ENCODE peak calls at places on chromosomes 7 and 10, in eight cellular contexts. Y is upper lobe of right lung, R is pancreas, O is gastrocnemius medialis, S is PC-3, G is AG10803, M is colonic mucosa, Z is AG09319. A is an unnamed sample.

GRCh38 chr10:62779487-62780248 is 24.9 kb upstream of the ADO start:
- DNase-seq in Y (no peak), R (no peak), O (no peak), S (peak; percentile 92), G (peak; percentile 29), M (peak; percentile 27), Z (no peak), A (peak; percentile 70)

GRCh38 chr10:71716406-71716805 is 3.2 kb downstream of the C10orf105 start:
- DNase-seq in Y (no peak), R (no peak), O (no peak), S (no peak), G (no peak), M (no peak), Z (no peak), A (no peak)

GRCh38 chr10:77564781-77565589 is 72.6 kb downstream of the KCNMA1 start:
- DNase-seq in Y (no peak), R (no peak), O (no peak), S (peak; percentile 41), G (peak; percentile 75), M (no peak), Z (peak; percentile 40), A (no peak)

GRCh38 chr7:143913945-143914615 is 12.1 kb upstream of the TCAF1 start:
- DNase-seq in Y (no peak), R (no peak), O (no peak), S (no peak), G (no peak), M (no peak), Z (no peak), A (no peak)

GRCh38 chr7:78912781-78913180 is 540.7 kb downstream of the MAGI2 start:
- DNase-seq in Y (no peak), R (no peak), O (no peak), S (peak; percentile 29), G (peak; percentile 16), M (no peak), Z (no peak), A (no peak)

GRCh38 chr7:1505731-1506550 is 1.8 kb upstream of the INTS1 start:
- DNase-seq in Y (peak; percentile 74), R (peak; percentile 58), O (no peak), S (peak; percentile 11), G (no peak), M (peak; percentile 40), Z (no peak), A (peak; percentile 64)

GRCh38 chr10:116470768-116471415 is 43.2 kb downstream of the PNLIPRP3 start:
- DNase-seq in Y (no peak), R (peak; percentile 64), O (no peak), S (peak; percentile 45), G (peak; percentile 8), M (peak; percentile 45), Z (no peak), A (no peak)

GRCh38 chr10:70925377-70926214 is 37.2 kb upstream of the PCBD1 start:
- DNase-seq in Y (peak; percentile 80), R (no peak), O (no peak), S (peak; percentile 75), G (no peak), M (peak; percentile 32), Z (no peak), A (peak; percentile 86)

GRCh38 chr10:103442031-103442461 is 10.1 kb downstream of the CALHM2 start:
- DNase-seq in Y (no peak), R (no peak), O (peak; percentile 43), S (no peak), G (no peak), M (no peak), Z (no peak), A (no peak)

GRCh38 chr7:140229101-140229525 is 52.3 kb upstream of the KDM7A start:
- DNase-seq in Y (no peak), R (no peak), O (no peak), S (no peak), G (no peak), M (no peak), Z (no peak), A (no peak)

GRCh38 chr7:108046952-108047506 is 44.1 kb upstream of the LAMB1 start:
- DNase-seq in Y (no peak), R (no peak), O (no peak), S (no peak), G (no peak), M (no peak), Z (no peak), A (no peak)

GRCh38 chr10:69848454-69848853 is 46.7 kb downstream of the COL13A1 start:
- DNase-seq in Y (no peak), R (no peak), O (no peak), S (no peak), G (no peak), M (no peak), Z (no peak), A (no peak)

GRCh38 chr10:3480281-3480999 is 304.6 kb downstream of the KLF6 start:
- DNase-seq in Y (no peak), R (no peak), O (no peak), S (no peak), G (no peak), M (no peak), Z (no peak), A (no peak)

GRCh38 chr7:159067870-159068787 is 76.5 kb downstream of the VIPR2 start:
- DNase-seq in Y (peak; percentile 63), R (no peak), O (peak; percentile 35), S (no peak), G (no peak), M (peak; percentile 32), Z (no peak), A (no peak)

GRCh38 chr10:117860823-117861222 is 185.9 kb downstream of the RAB11FIP2 start:
- DNase-seq in Y (no peak), R (no peak), O (no peak), S (peak; percentile 46), G (peak; percentile 35), M (no peak), Z (no peak), A (peak; percentile 37)

GRCh38 chr7:152366662-152367061 is 69.1 kb downstream of the KMT2C start:
- DNase-seq in Y (no peak), R (no peak), O (no peak), S (no peak), G (no peak), M (peak; percentile 53), Z (no peak), A (no peak)

GRCh38 chr10:78644550-78644949 is 424.2 kb upstream of the ZMIZ1 start:
- DNase-seq in Y (no peak), R (no peak), O (no peak), S (no peak), G (no peak), M (no peak), Z (no peak), A (no peak)

GRCh38 chr10:4902571-4903011 is 60.6 kb upstream of the AKR1C1 start:
- DNase-seq in Y (no peak), R (peak; percentile 59), O (peak; percentile 41), S (no peak), G (peak; percentile 29), M (no peak), Z (no peak), A (no peak)

GRCh38 chr7:129295015-129295423 is 70.2 kb downstream of the AHCYL2 start:
- DNase-seq in Y (no peak), R (no peak), O (no peak), S (peak; percentile 47), G (peak; percentile 87), M (no peak), Z (peak; percentile 63), A (no peak)

GRCh38 chr7:111593343-111593742 is 31.1 kb upstream of the IMMP2L start:
- DNase-seq in Y (no peak), R (no peak), O (no peak), S (no peak), G (no peak), M (no peak), Z (no peak), A (no peak)

DNA sequence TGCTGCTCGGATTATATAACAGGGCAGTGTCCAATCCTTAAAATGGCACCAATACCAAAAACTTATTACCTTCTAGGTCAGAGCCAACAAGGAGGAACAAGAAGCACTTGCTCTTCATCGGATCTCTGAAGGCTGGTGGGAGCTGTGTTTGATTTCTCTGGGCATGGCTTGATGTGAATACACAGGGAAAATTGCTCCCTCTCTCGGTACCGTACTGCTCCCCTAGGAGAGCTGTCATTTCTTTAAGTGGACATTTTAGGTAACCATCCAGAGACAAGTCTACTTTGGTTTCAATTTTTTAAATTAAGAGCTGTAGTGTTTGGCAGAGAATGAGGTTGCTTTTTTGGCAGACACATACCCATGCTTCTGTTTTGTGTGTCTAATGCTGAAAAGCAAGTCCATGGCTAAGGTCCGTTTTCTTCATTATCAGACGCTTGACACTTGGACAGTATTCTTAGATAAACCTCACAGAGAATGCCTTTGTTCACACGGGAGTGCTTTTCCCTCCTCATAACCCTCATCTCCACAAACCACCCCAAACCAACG is 61.2 kb upstream of the TRIL start:
- DNase-seq in Y (no peak), R (no peak), O (no peak), S (no peak), G (peak; percentile 30), M (no peak), Z (no peak), A (no peak)
- TF ChIP-seq CTCF in Y (no peak), R (no peak), O (peak; percentile 24), S (no peak), G (peak; percentile 51), M (no peak), Z (peak; percentile 55), A (no peak)

GRCh38 chr10:75712241-75712880 is 280.9 kb downstream of the LRMDA start:
- DNase-seq in Y (no peak), R (no peak), O (no peak), S (no peak), G (no peak), M (no peak), Z (no peak), A (no peak)

GRCh38 chr10:75718996-75719395 is 287.6 kb downstream of the LRMDA start:
- DNase-seq in Y (no peak), R (no peak), O (no peak), S (no peak), G (no peak), M (no peak), Z (no peak), A (no peak)

GRCh38 chr10:75716506-75716905 is 285.1 kb downstream of the LRMDA start:
- DNase-seq in Y (no peak), R (no peak), O (no peak), S (no peak), G (no peak), M (no peak), Z (no peak), A (no peak)

GRCh38 chr10:75722609-75723008 is 291.2 kb downstream of the LRMDA start:
- DNase-seq in Y (no peak), R (peak; percentile 9), O (no peak), S (no peak), G (no peak), M (no peak), Z (no peak), A (no peak)

GRCh38 chr10:75717126-75717916 is 285.9 kb downstream of the LRMDA start:
- DNase-seq in Y (no peak), R (no peak), O (no peak), S (peak; percentile 74), G (peak; percentile 18), M (no peak), Z (no peak), A (no peak)
- TF ChIP-seq CTCF in Y (no peak), R (no peak), O (no peak), S (peak; percentile 47), G (no peak), M (no peak), Z (no peak), A (no peak)

GRCh38 chr10:125631806-125632205 is 51.2 kb downstream of the TEX36 start:
- DNase-seq in Y (no peak), R (no peak), O (no peak), S (no peak), G (no peak), M (no peak), Z (no peak), A (no peak)
- TF ChIP-seq CTCF in Y (no peak), R (no peak), O (no peak), S (no peak), G (no peak), M (no peak), Z (no peak), A (no peak)

GRCh38 chr10:84139126-84140035 is at the start of gene GHITM:
- DNase-seq in Y (peak; percentile 99), R (peak; percentile 98), O (peak; percentile 99), S (peak; percentile 94), G (peak; percentile 98), M (peak; percentile 100), Z (peak; percentile 98), A (peak; percentile 94)
- TF ChIP-seq CTCF in Y (peak; percentile 43), R (peak; percentile 18), O (peak; percentile 60), S (no peak), G (peak; percentile 44), M (peak; percentile 19), Z (peak; percentile 25), A (no peak)

A was measured in GM13976.